ENCODE peak calls at places on chromosomes 11 and 22, in six cellular contexts. S is T-cell; U is stimulated activated CD4-positive, alpha-beta T cell treated with anti-CD3 and anti-CD28 coated beads, Interleukin-15, amount 100 ng/mL, for 24 hours; Y is Calu3; O is Daoy; E is stimulated activated naive CD8-positive, alpha-beta T cell treated with anti-CD3 and anti-CD28 coated beads, Interleukin-15, Interleukin-2, amounts not matched to agents 100 U/mL and 50 U/mL, for 24 hours. J is an unnamed sample.

GRCh38 chr22:43861529-43861928 is 784 bp downstream of the SULT4A1 start:
- DNase-seq in S (no peak), U (no peak), Y (peak; percentile 18), O (peak; percentile 52), E (no peak), J (no peak)

GRCh38 chr22:50678218-50678650 is 5.6 kb downstream of the SHANK3 start:
- DNase-seq in S (no peak), U (no peak), Y (no peak), O (no peak), E (no peak), J (no peak)

GRCh38 chr11:76592025-76592914 is 78.3 kb downstream of the LRRC32 start:
- DNase-seq in S (no peak), U (no peak), Y (no peak), O (no peak), E (no peak), J (no peak)

GRCh38 chr22:46007848-46008261 is 30.9 kb upstream of the WNT7B start:
- DNase-seq in S (no peak), U (no peak), Y (no peak), O (peak; percentile 97), E (no peak), J (no peak)

GRCh38 chr22:22366478-22366988 is 121.9 kb downstream of the VPREB1 start:
- DNase-seq in S (no peak), U (no peak), Y (no peak), O (no peak), E (no peak), J (no peak)

GRCh38 chr11:47437746-47438418 is 11.1 kb downstream of the RAPSN start:
- DNase-seq in S (no peak), U (no peak), Y (no peak), O (no peak), E (no peak), J (no peak)

GRCh38 chr22:22404598-22405284 is 103.8 kb downstream of the ZNF280B start:
- DNase-seq in S (no peak), U (no peak), Y (no peak), O (no peak), E (no peak), J (no peak)

GRCh38 chr11:119190531-119190930 is 5.3 kb downstream of the NHERF4 start:
- DNase-seq in S (no peak), U (no peak), Y (no peak), O (no peak), E (no peak), J (no peak)

GRCh38 chr22:49400866-49401598 is 426.6 kb downstream of the BRD1 start:
- DNase-seq in S (no peak), U (no peak), Y (no peak), O (peak; percentile 78), E (no peak), J (no peak)

GRCh38 chr22:47625013-47625385 is 862.5 kb downstream of the TBC1D22A start:
- DNase-seq in S (no peak), U (no peak), Y (no peak), O (no peak), E (no peak), J (no peak)

GRCh38 chr11:8610532-8611116 is 16.6 kb upstream of the STK33 start:
- DNase-seq in S (no peak), U (peak; percentile 39), Y (no peak), O (no peak), E (peak; percentile 9), J (no peak)

GRCh38 chr11:119676461-119677020 is 52.5 kb downstream of the NECTIN1 start:
- DNase-seq in S (no peak), U (no peak), Y (no peak), O (peak; percentile 39), E (no peak), J (no peak)

GRCh38 chr11:13667245-13667644 is 1.2 kb upstream of the FAR1 start:
- DNase-seq in S (no peak), U (no peak), Y (no peak), O (peak; percentile 1), E (peak; percentile 9), J (no peak)

GRCh38 chr11:130905512-130905911 is 10.8 kb downstream of the SNX19 start:
- DNase-seq in S (no peak), U (no peak), Y (no peak), O (no peak), E (no peak), J (no peak)

GRCh38 chr11:12084191-12084717 is 26.1 kb upstream of the MICAL2 start:
- DNase-seq in S (no peak), U (no peak), Y (no peak), O (no peak), E (no peak), J (no peak)